ENCODE peak calls at places on chromosomes 2 and 18, in seven cellular contexts. U, Y, I, V, C, O and D are unnamed samples.

GRCh38 chr2:8752385-8752784 is 70.5 kb downstream of the ID2 start:
- DNase-seq in U (no peak), Y (no peak), I (no peak), V (no peak), C (no peak), O (no peak), D (no peak)

GRCh38 chr2:73451263-73451972 is 65.8 kb downstream of the ALMS1 start:
- DNase-seq in U (no peak), Y (no peak), I (no peak), V (no peak), C (no peak), O (peak; percentile 51), D (no peak)

GRCh38 chr2:130387071-130387400 is 31.2 kb downstream of the PTPN18 start:
- DNase-seq in U (no peak), Y (no peak), I (no peak), V (no peak), C (no peak), O (no peak), D (no peak)

GRCh38 chr2:68482296-68482695 is 14.9 kb downstream of the APLF start:
- DNase-seq in U (no peak), Y (no peak), I (no peak), V (no peak), C (no peak), O (no peak), D (no peak)

GRCh38 chr2:137096693-137097092 is 331.3 kb downstream of the THSD7B start:
- DNase-seq in U (no peak), Y (no peak), I (no peak), V (no peak), C (no peak), O (no peak), D (peak; percentile 7)

GRCh38 chr2:45675130-45675812 is 23.8 kb downstream of the PRKCE start:
- DNase-seq in U (no peak), Y (peak; percentile 57), I (no peak), V (no peak), C (no peak), O (no peak), D (no peak)

GRCh38 chr18:63342206-63342605 is 22.6 kb upstream of the BCL2 start:
- DNase-seq in U (peak; percentile 62), Y (no peak), I (no peak), V (peak; percentile 28), C (peak; percentile 64), O (no peak), D (no peak)

GRCh38 chr18:46419391-46420141 is 237.5 kb downstream of the LOXHD1 start:
- DNase-seq in U (no peak), Y (no peak), I (no peak), V (no peak), C (no peak), O (no peak), D (no peak)

GRCh38 chr18:73947180-73947989 is 200.2 kb downstream of the FBXO15 start:
- DNase-seq in U (no peak), Y (no peak), I (no peak), V (peak; percentile 19), C (no peak), O (no peak), D (no peak)

GRCh38 chr2:198444800-198445287 is 640.5 kb downstream of the PLCL1 start:
- DNase-seq in U (no peak), Y (no peak), I (no peak), V (no peak), C (no peak), O (no peak), D (no peak)

GRCh38 chr2:42329779-42330178 is 31.2 kb downstream of the COX7A2L start:
- DNase-seq in U (no peak), Y (no peak), I (no peak), V (no peak), C (no peak), O (no peak), D (no peak)

GRCh38 chr18:8857806-8858205 is 152.4 kb downstream of the MTCL1 start:
- DNase-seq in U (no peak), Y (no peak), I (no peak), V (no peak), C (no peak), O (no peak), D (no peak)

GRCh38 chr2:28613616-28614501 is 118.0 kb downstream of the PLB1 start:
- DNase-seq in U (no peak), Y (peak; percentile 47), I (no peak), V (peak; percentile 92), C (no peak), O (no peak), D (peak; percentile 42)

GRCh38 chr2:215320102-215320501 is 8.2 kb downstream of the ATIC start:
- DNase-seq in U (no peak), Y (no peak), I (no peak), V (no peak), C (no peak), O (no peak), D (no peak)

GRCh38 chr18:3885209-3885792 is 435.3 kb downstream of the TGIF1 start:
- DNase-seq in U (peak; percentile 44), Y (peak; percentile 39), I (no peak), V (no peak), C (peak; percentile 44), O (no peak), D (peak; percentile 27)

GRCh38 chr2:148642112-148642744 is 2.3 kb upstream of the EPC2 start:
- DNase-seq in U (no peak), Y (no peak), I (no peak), V (no peak), C (no peak), O (no peak), D (peak; percentile 54)

GRCh38 chr2:145657265-145657664 is 1137.3 kb upstream of the ZEB2 start:
- DNase-seq in U (no peak), Y (no peak), I (no peak), V (no peak), C (no peak), O (no peak), D (no peak)
- TF ChIP-seq CEBPB in U (no peak), Y (no peak), I (no peak), V (no peak), C (no peak), O (no peak), D (no peak)

DNA sequence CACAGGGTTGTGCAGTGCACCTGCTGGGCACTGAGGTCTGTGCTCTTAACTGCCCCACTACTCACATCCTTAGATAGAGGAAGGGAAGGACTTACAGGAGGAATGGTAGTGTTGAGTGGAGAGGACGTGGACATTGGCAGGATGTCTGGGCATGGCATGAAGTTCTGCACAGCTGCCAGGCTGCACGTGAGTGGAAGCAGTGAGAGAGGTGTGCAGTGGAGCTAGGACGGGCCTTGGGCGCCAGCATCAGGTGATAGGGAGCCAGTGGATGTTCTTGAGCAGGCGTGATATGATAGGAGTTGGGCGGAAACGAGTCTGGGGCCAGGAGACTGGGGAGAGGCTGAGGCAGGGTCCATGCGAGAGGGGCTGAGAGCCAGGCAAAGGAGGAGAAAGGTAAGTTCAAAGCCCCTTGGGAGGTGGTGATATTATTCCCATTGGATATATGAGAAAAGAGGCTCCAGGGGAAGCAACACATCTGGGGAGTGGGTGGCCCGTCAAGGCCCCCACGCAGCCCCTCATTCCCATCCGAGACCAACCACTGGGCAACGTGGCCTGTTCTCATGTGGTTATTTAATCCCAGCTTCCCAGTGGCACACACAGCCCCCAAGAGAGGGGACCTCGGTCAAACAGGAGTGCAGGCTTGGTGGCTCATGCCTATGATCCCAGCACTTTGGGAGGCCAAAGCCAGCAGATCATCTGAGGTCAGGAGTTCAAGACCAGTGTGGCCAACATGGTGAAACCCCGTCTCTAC is 45.7 kb upstream of the SNED1 start:
- DNase-seq in U (no peak), Y (no peak), I (no peak), V (no peak), C (no peak), O (no peak), D (no peak)
- TF ChIP-seq CEBPB in U (no peak), Y (no peak), I (no peak), V (no peak), C (no peak), O (no peak), D (no peak)

DNA sequence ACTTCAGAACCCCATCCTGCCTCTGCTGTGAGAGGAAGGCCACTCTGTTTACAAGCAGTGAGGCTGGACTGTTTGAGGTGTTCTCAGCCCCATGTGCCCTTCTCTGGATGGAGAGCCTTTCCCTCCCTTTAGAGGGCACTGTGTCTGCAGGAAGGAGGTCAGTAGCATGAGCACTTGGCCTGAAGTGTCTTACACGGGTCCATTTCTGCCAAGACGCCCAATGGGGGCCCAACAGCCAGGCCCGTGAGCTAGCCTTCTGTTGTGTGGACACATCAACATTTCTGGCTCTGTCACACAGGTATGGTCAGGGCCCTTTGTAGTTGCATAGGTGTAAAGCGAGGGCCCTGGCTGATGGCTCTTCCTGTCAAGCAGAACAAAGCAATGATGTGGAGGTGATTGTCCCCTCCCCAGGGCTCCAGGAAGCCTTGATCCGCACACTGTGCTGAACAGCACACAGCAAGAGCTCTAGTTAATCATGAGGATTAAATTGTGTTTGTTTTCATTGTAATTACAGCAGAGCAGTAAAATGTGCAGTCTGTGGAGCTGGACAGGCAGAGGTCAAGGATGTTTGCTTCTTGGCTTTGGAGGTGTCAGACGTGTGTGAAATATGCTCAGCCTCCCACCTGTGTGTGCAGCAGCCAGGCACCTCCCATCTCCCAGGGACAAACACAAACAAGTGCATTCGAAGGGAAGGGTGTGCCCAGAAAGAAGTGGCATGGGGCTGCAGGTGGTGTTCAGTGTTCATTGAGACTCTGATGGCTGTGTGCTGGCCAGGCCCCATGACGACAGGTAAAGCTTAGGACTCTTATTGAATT is 132.1 kb downstream of the SH3RF3 start:
- DNase-seq in U (peak; percentile 14), Y (no peak), I (no peak), V (peak; percentile 34), C (no peak), O (no peak), D (peak; percentile 23)
- TF ChIP-seq CEBPB in U (no peak), Y (no peak), I (no peak), V (no peak), C (no peak), O (no peak), D (no peak)

GRCh38 chr2:63692002-63692606 is 103.3 kb downstream of the MDH1 start:
- DNase-seq in U (peak; percentile 24), Y (peak; percentile 31), I (no peak), V (peak; percentile 65), C (peak; percentile 43), O (no peak), D (peak; percentile 41)
- TF ChIP-seq CEBPB in U (no peak), Y (no peak), I (no peak), V (no peak), C (no peak), O (no peak), D (no peak)

DNA sequence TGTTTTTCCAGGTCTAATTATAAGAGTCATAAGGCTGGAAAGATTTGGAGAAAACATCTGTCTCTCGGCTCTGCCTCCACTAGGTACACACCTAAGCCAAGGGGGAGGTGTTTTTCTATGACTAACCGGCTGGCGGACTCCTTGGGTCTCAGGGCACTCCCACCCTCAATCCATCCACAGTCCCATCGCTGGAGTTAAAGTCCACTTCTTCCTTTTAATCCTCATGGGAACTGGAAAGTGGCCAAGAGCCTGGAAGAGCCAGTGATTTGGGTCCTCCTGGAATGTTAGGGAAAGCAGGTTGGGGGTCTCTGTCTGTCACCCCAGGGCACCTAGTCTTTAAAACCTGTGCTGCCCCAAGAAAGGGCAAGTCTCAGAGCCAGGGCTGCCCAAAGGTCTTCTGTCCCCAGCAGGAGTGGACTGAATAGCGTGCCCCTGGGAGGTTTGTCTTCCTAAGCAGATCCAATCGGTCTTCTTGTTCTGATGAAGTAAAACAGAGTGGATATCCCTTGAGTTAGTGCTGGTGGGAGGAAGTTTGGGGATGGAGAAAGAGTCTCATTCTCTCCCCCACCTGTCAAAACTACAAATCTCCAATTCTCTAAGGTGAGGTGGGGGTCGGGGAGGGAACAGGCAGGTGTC is 66.4 kb downstream of the MCFD2 start:
- DNase-seq in U (peak; percentile 39), Y (no peak), I (no peak), V (peak; percentile 76), C (peak; percentile 78), O (no peak), D (peak; percentile 38)
- TF ChIP-seq CEBPB in U (no peak), Y (no peak), I (no peak), V (no peak), C (no peak), O (no peak), D (no peak)